ENCODE peak calls at places on chromosome 3, in five cellular contexts. I is activated naive CD4-positive, alpha-beta T cell treated with Interleukin-2 at 50 U/mL for 16 hours; L is endothelial cell; Q is LNCaP clone FGC; D is T-helper 17 cell. R is an unnamed sample.

GRCh38 chr3:145981057-145981456 is 179.9 kb downstream of the PLOD2 start:
- DNase-seq in D (no peak), Q (no peak), L (no peak), I (no peak), R (no peak)

GRCh38 chr3:171704814-171705213 is 105.5 kb downstream of the PLD1 start:
- DNase-seq in I (no peak), D (no peak), Q (no peak), L (no peak), R (peak)

GRCh38 chr3:98058244-98058960 is 23.3 kb upstream of the GABRR3 start:
- DNase-seq in Q (no peak), D (no peak), L (no peak), I (no peak), R (no peak)

GRCh38 chr3:195715583-195716266 is 5.1 kb upstream of the MUC20 start:
- DNase-seq in Q (no peak), L (no peak), I (peak), D (no peak), R (no peak)

GRCh38 chr3:58034738-58035511 is 26.7 kb downstream of the FLNB start:
- DNase-seq in Q (no peak), L (no peak), D (peak), I (peak), R (no peak)

GRCh38 chr3:25820372-25820771 is 30.5 kb downstream of the OXSM start:
- DNase-seq in I (no peak), L (no peak), Q (no peak), D (no peak), R (peak)

GRCh38 chr3:165463546-165463945 is 267.4 kb upstream of the SLITRK3 start:
- DNase-seq in L (no peak), D (no peak), Q (no peak), I (no peak), R (no peak)

GRCh38 chr3:124816206-124816605 is 71.0 kb downstream of the ITGB5 start:
- DNase-seq in D (no peak), I (no peak), Q (no peak), L (no peak), R (no peak)

GRCh38 chr3:63886843-63887242 is 23.2 kb downstream of the ATXN7 start:
- DNase-seq in Q (no peak), D (no peak), L (no peak), I (no peak), R (no peak)

GRCh38 chr3:194255252-194256039 is 95.7 kb downstream of the CPN2 start:
- DNase-seq in Q (no peak), I (peak), L (peak), D (no peak), R (no peak)

GRCh38 chr3:52014613-52015012 is 18.9 kb upstream of the RPL29 start:
- DNase-seq in D (no peak), L (peak), Q (no peak), I (no peak), R (peak)

GRCh38 chr3:178146406-178146831 is 389.8 kb upstream of the KCNMB2 start:
- DNase-seq in Q (no peak), L (no peak), I (no peak), D (no peak), R (no peak)

GRCh38 chr3:84980011-84980410 is 21.2 kb downstream of the CADM2 start:
- DNase-seq in D (no peak), L (no peak), Q (no peak), I (no peak), R (no peak)

GRCh38 chr3:155302476-155302875 is 9.0 kb upstream of the STRIT1 start:
- DNase-seq in Q (no peak), D (no peak), L (no peak), I (no peak), R (no peak)

GRCh38 chr3:60803156-60803555 is 448.1 kb downstream of the FHIT start:
- DNase-seq in I (no peak), D (no peak), Q (no peak), L (no peak), R (no peak)

GRCh38 chr3:159911011-159911663 is 77.5 kb upstream of the IL12A start:
- DNase-seq in D (no peak), Q (no peak), L (no peak), I (no peak), R (no peak)

GRCh38 chr3:63051920-63052319 is 176.7 kb upstream of the CADPS start:
- DNase-seq in L (no peak), I (no peak), D (no peak), Q (no peak), R (peak)

GRCh38 chr3:120145498-120146285 is 51.4 kb upstream of the GSK3B start:
- DNase-seq in L (no peak), Q (no peak), I (peak), D (no peak), R (no peak)

GRCh38 chr3:195540031-195540430 is 3.1 kb downstream of the PPP1R2 start:
- DNase-seq in L (no peak), Q (no peak), I (peak), D (no peak), R (no peak)

GRCh38 chr3:122793568-122794416 is at the start of gene HSPBAP1:
- DNase-seq in D (peak), I (peak), L (peak), Q (peak), R (peak)

GRCh38 chr3:134597390-134597975 is 53.3 kb downstream of the KY start:
- DNase-seq in D (no peak), I (no peak), Q (no peak), L (no peak), R (no peak)

GRCh38 chr3:172580680-172581079 is 57.5 kb upstream of the TNFSF10 start:
- DNase-seq in L (no peak), I (no peak), D (no peak), Q (no peak), R (no peak)

GRCh38 chr3:29186131-29186599 is 94.7 kb upstream of the RBMS3 start:
- DNase-seq in L (no peak), Q (no peak), D (no peak), I (no peak), R (no peak)

GRCh38 chr3:51947215-51947900 is 5.2 kb downstream of the PARP3 start:
- DNase-seq in L (no peak), D (no peak), I (no peak), Q (no peak), R (no peak)

GRCh38 chr3:46276497-46277099 is 34.3 kb downstream of the CCR3 start:
- DNase-seq in D (peak), L (peak), Q (no peak), I (peak), R (no peak)

GRCh38 chr3:161600185-161600584 is 103.6 kb downstream of the OTOL1 start:
- DNase-seq in I (no peak), Q (peak), L (no peak), D (no peak), R (no peak)

GRCh38 chr3:142354076-142354475 is 93.8 kb downstream of the XRN1 start:
- DNase-seq in L (no peak), D (no peak), Q (no peak), I (no peak), R (no peak)

GRCh38 chr3:32575451-32575850 is 4.8 kb upstream of the DYNC1LI1 start:
- DNase-seq in D (no peak), Q (no peak), L (no peak), I (no peak), R (no peak)

GRCh38 chr3:142027713-142028112 is 121.6 kb downstream of the TFDP2 start:
- DNase-seq in D (no peak), I (peak), L (no peak), Q (peak), R (no peak)

GRCh38 chr3:142445816-142446254 is 2.0 kb downstream of the XRN1 start:
- DNase-seq in D (no peak), L (no peak), I (peak), Q (no peak), R (no peak)

GRCh38 chr3:58706395-58706794 is 39.8 kb upstream of the FAM3D start:
- DNase-seq in D (no peak), I (no peak), Q (no peak), L (no peak), R (no peak)

GRCh38 chr3:46208167-46208704 is at the start of gene CCR1:
- DNase-seq in L (peak), Q (no peak), D (no peak), I (peak), R (no peak)

GRCh38 chr3:175980731-175981130 is 1121.6 kb downstream of the NAALADL2 start:
- DNase-seq in L (no peak), D (no peak), I (no peak), Q (no peak), R (no peak)

GRCh38 chr3:178802993-178803693 is 266.9 kb downstream of the KCNMB2 start:
- DNase-seq in I (no peak), Q (peak), D (no peak), L (no peak), R (no peak)

R was measured in iPS DF 19.7.